ENCODE peak calls at places on chromosomes 3 and 15, in eight cellular contexts. H, O, Y, X, V, T, C and Z are unnamed samples.

GRCh38 chr3:98602078-98602678 is 8.8 kb upstream of the CPOX start:
- DNase-seq in H (no peak), O (no peak), Y (no peak), X (peak; percentile 70), V (peak; percentile 33), T (no peak), C (no peak), Z (no peak)

GRCh38 chr3:44476963-44477311 is 533 bp downstream of the ZNF445 start:
- DNase-seq in H (no peak), O (no peak), Y (no peak), X (no peak), V (no peak), T (no peak), C (no peak), Z (no peak)

GRCh38 chr3:186075489-186075888 is 33.4 kb downstream of the ETV5 start:
- DNase-seq in H (no peak), O (no peak), Y (no peak), X (no peak), V (no peak), T (no peak), C (no peak), Z (no peak)

GRCh38 chr3:97821413-97821809 is 400 bp upstream of the CRYBG3 start:
- DNase-seq in H (peak; percentile 58), O (no peak), Y (peak; percentile 64), X (no peak), V (no peak), T (no peak), C (peak; percentile 6), Z (peak; percentile 70)

GRCh38 chr15:25664761-25665160 is 198.4 kb downstream of the ATP10A start:
- DNase-seq in H (no peak), O (no peak), Y (no peak), X (no peak), V (no peak), T (no peak), C (no peak), Z (no peak)

GRCh38 chr15:80633235-80633634 is 61.9 kb upstream of the ABHD17C start:
- DNase-seq in H (no peak), O (no peak), Y (no peak), X (no peak), V (no peak), T (no peak), C (no peak), Z (no peak)

GRCh38 chr3:129690406-129690805 is 83.9 kb upstream of the PLXND1 start:
- DNase-seq in H (no peak), O (no peak), Y (no peak), X (peak; percentile 71), V (peak; percentile 33), T (no peak), C (peak; percentile 21), Z (no peak)

GRCh38 chr3:111227216-111227615 is 155.6 kb downstream of the NECTIN3 start:
- DNase-seq in H (no peak), O (no peak), Y (no peak), X (peak; percentile 53), V (no peak), T (no peak), C (no peak), Z (no peak)

GRCh38 chr3:168517514-168518071 is 421.9 kb upstream of the GOLIM4 start:
- DNase-seq in H (no peak), O (no peak), Y (no peak), X (no peak), V (no peak), T (no peak), C (no peak), Z (no peak)

GRCh38 chr3:148079370-148079769 is 618.3 kb upstream of the AGTR1 start:
- DNase-seq in H (no peak), O (no peak), Y (no peak), X (no peak), V (no peak), T (no peak), C (no peak), Z (no peak)

GRCh38 chr15:35470441-35470840 is 75.5 kb downstream of the DPH6 start:
- DNase-seq in H (no peak), O (no peak), Y (no peak), X (no peak), V (no peak), T (no peak), C (no peak), Z (no peak)

GRCh38 chr15:62264196-62264595 is 99.1 kb upstream of the C2CD4B start:
- DNase-seq in H (no peak), O (no peak), Y (no peak), X (no peak), V (no peak), T (no peak), C (no peak), Z (no peak)

GRCh38 chr3:62529230-62529629 is 155.9 kb upstream of the FEZF2 start:
- DNase-seq in H (peak; percentile 13), O (no peak), Y (no peak), X (peak; percentile 71), V (no peak), T (no peak), C (no peak), Z (no peak)

GRCh38 chr3:111277226-111277625 is 205.6 kb downstream of the NECTIN3 start:
- DNase-seq in H (no peak), O (no peak), Y (no peak), X (no peak), V (no peak), T (no peak), C (no peak), Z (no peak)

GRCh38 chr3:167798443-167798842 is 62.9 kb downstream of the SERPINI1 start:
- DNase-seq in H (no peak), O (no peak), Y (no peak), X (no peak), V (no peak), T (no peak), C (no peak), Z (no peak)

GRCh38 chr15:70328137-70329115 is 230.7 kb upstream of the TLE3 start:
- DNase-seq in H (no peak), O (peak; percentile 32), Y (no peak), X (no peak), V (no peak), T (no peak), C (no peak), Z (peak; percentile 69)

GRCh38 chr15:90320885-90321278 is 31.2 kb upstream of the ZNF774 start:
- DNase-seq in H (no peak), O (no peak), Y (no peak), X (no peak), V (no peak), T (no peak), C (no peak), Z (no peak)

GRCh38 chr3:40877651-40878463 is 321.4 kb upstream of the CTNNB1 start:
- DNase-seq in H (no peak), O (no peak), Y (no peak), X (peak; percentile 94), V (no peak), T (no peak), C (no peak), Z (peak; percentile 24)

GRCh38 chr3:125140011-125140813 is 72.3 kb downstream of the SLC12A8 start:
- DNase-seq in H (no peak), O (no peak), Y (no peak), X (peak; percentile 33), V (no peak), T (no peak), C (no peak), Z (peak; percentile 72)

GRCh38 chr3:11059090-11059798 is 66.7 kb downstream of the SLC6A1 start:
- DNase-seq in H (peak; percentile 35), O (peak; percentile 61), Y (no peak), X (peak; percentile 80), V (peak; percentile 90), T (no peak), C (peak; percentile 42), Z (no peak)

GRCh38 chr15:43194775-43195174 is 9.6 kb downstream of the CCNDBP1 start:
- DNase-seq in H (no peak), O (no peak), Y (no peak), X (no peak), V (no peak), T (no peak), C (no peak), Z (no peak)

GRCh38 chr3:165669967-165670366 is 167.3 kb downstream of the BCHE start:
- DNase-seq in H (no peak), O (no peak), Y (no peak), X (peak; percentile 10), V (no peak), T (no peak), C (no peak), Z (no peak)